ENCODE peak calls at places on chromosomes 11 and 22, in five cellular contexts. M is stimulated activated CD4-positive, alpha-beta T cell treated with anti-CD3 and anti-CD28 coated beads, Interleukin-2, amount 100 ng/mL, for 48 hours; H is AG04449; B is NCI-H774; G is mucosa of descending colon. W is an unnamed sample.

GRCh38 chr22:44729391-44730012 is 22.9 kb upstream of the ARHGAP8 start:
- DNase-seq in M (no peak), H (no peak), B (no peak), G (peak), W (no peak)

GRCh38 chr22:39175127-39176066 is 22.9 kb upstream of the CBX7 start:
- DNase-seq in M (no peak), H (no peak), B (no peak), G (no peak), W (peak)

GRCh38 chr11:129066229-129066628 is 123.6 kb upstream of the TP53AIP1 start:
- DNase-seq in M (no peak), H (no peak), B (no peak), G (no peak), W (no peak)

GRCh38 chr11:66051371-66051765 is 796 bp upstream of the SF3B2 start:
- DNase-seq in M (no peak), H (no peak), B (no peak), G (no peak), W (no peak)

GRCh38 chr11:111441443-111441842 is 62.4 kb upstream of the POU2AF1 start:
- DNase-seq in M (no peak), H (no peak), B (no peak), G (no peak), W (no peak)

GRCh38 chr11:126104420-126104819 is 41.8 kb upstream of the CDON start:
- DNase-seq in M (no peak), H (no peak), B (no peak), G (no peak), W (no peak)

GRCh38 chr11:4882543-4882942 is 843 bp downstream of the OR51T1 start:
- DNase-seq in M (no peak), H (no peak), B (no peak), G (no peak), W (no peak)

GRCh38 chr11:115463606-115464005 is 40.6 kb downstream of the CADM1 start:
- DNase-seq in M (no peak), H (no peak), B (no peak), G (no peak), W (no peak)

GRCh38 chr11:102564110-102564509 is 33.6 kb upstream of the MMP7 start:
- DNase-seq in M (no peak), H (peak), B (no peak), G (no peak), W (no peak)

GRCh38 chr11:26230021-26230420 is 101.9 kb upstream of the ANO3 start:
- DNase-seq in M (no peak), H (no peak), B (no peak), G (no peak), W (no peak)

GRCh38 chr11:106286881-106287504 is 209.5 kb downstream of the AASDHPPT start:
- DNase-seq in M (no peak), H (no peak), B (no peak), G (no peak), W (no peak)

GRCh38 chr11:67698247-67698646 is 23.8 kb upstream of the ALDH3B2 start:
- DNase-seq in M (no peak), H (no peak), B (no peak), G (no peak), W (no peak)

W was measured in mesenteric fat pad.